ENCODE peak calls at places on chromosome 2, in four cellular contexts. R is K562, I is B cell, J is NCI-H1092. M is an unnamed sample.

GRCh38 chr2:185337033-185337432 is 401.6 kb upstream of the FSIP2 start:
- DNase-seq in J (no peak), R (no peak), I (no peak), M (no peak)

GRCh38 chr2:88709117-88709739 is 17.8 kb downstream of the RPIA start:
- DNase-seq in I (no peak), J (no peak), R (no peak), M (no peak)

GRCh38 chr2:3789246-3789645 is 85.9 kb downstream of the DCDC2C start:
- DNase-seq in J (no peak), R (no peak), I (no peak), M (no peak)

GRCh38 chr2:137964066-137964858 is at the start of gene HNMT:
- DNase-seq in I (no peak), J (no peak), R (peak), M (peak)

GRCh38 chr2:69716555-69717120 is 25.3 kb upstream of the ANXA4 start:
- DNase-seq in J (no peak), I (no peak), R (no peak), M (no peak)

GRCh38 chr2:239583879-239584859 is 183.3 kb upstream of the HDAC4 start:
- DNase-seq in I (no peak), J (no peak), R (no peak), M (no peak)

GRCh38 chr2:150410809-150411208 is 76.7 kb downstream of the RND3 start:
- DNase-seq in J (no peak), R (no peak), I (no peak), M (no peak)

GRCh38 chr2:47227532-47228166 is 72.5 kb upstream of the STPG4 start:
- DNase-seq in I (no peak), J (peak), R (no peak), M (no peak)

GRCh38 chr2:222907790-222908431 is 47.1 kb downstream of the ACSL3 start:
- DNase-seq in R (no peak), J (no peak), I (no peak), M (no peak)

GRCh38 chr2:138500592-138501426 is 761 bp upstream of the SPOPL start:
- DNase-seq in R (no peak), J (no peak), I (no peak), M (no peak)

GRCh38 chr2:7169631-7170030 is 252.4 kb downstream of the RNF144A start:
- DNase-seq in J (no peak), I (no peak), R (no peak), M (no peak)

GRCh38 chr2:196660264-196660663 is 20.7 kb downstream of the CCDC150 start:
- DNase-seq in R (no peak), J (no peak), I (no peak), M (no peak)

GRCh38 chr2:8636041-8636491 is 45.8 kb upstream of the ID2 start:
- DNase-seq in I (no peak), R (peak), J (peak), M (no peak)

GRCh38 chr2:182359027-182360011 is 67.5 kb downstream of the PDE1A start:
- DNase-seq in R (no peak), J (no peak), I (no peak), M (no peak)

GRCh38 chr2:18903750-18904149 is 314.4 kb upstream of the NT5C1B start:
- DNase-seq in J (no peak), I (peak), R (no peak), M (no peak)

GRCh38 chr2:10323535-10323934 is 20.8 kb downstream of the HPCAL1 start:
- DNase-seq in R (no peak), J (no peak), I (no peak), M (no peak)

GRCh38 chr2:180276733-180277132 is 269.6 kb upstream of the CWC22 start:
- DNase-seq in J (no peak), I (no peak), R (no peak), M (no peak)

GRCh38 chr2:176178271-176178806 is 10.1 kb upstream of the HOXD1 start:
- DNase-seq in I (peak), R (no peak), J (no peak), M (no peak)